ENCODE peak calls at places on chromosomes 6 and 20, in four cellular contexts. One of them, this sample, is unnamed.

GRCh38 chr20:9359561-9360308 is 154.7 kb upstream of the LAMP5 start:
- DNase-seq in activated CD4-positive, alpha-beta T cell treated with anti-CD3 and anti-CD28 coated beads, Interleukin-2, amount 50 U/mL, for 4 hours: no peak
- DNase-seq in fibroblast of pulmonary artery: peak; percentile 82
- DNase-seq in HT1080: peak; percentile 60
- DNase-seq in this sample: no peak

GRCh38 chr20:1946442-1946761 is 47.5 kb downstream of the PDYN start:
- DNase-seq in activated CD4-positive, alpha-beta T cell treated with anti-CD3 and anti-CD28 coated beads, Interleukin-2, amount 50 U/mL, for 4 hours: no peak
- DNase-seq in HT1080: no peak
- DNase-seq in fibroblast of pulmonary artery: no peak
- DNase-seq in this sample: no peak

GRCh38 chr6:28995093-28995650 is 9.9 kb downstream of the ZNF311 start:
- DNase-seq in activated CD4-positive, alpha-beta T cell treated with anti-CD3 and anti-CD28 coated beads, Interleukin-2, amount 50 U/mL, for 4 hours: no peak
- DNase-seq in HT1080: no peak
- DNase-seq in fibroblast of pulmonary artery: no peak
- DNase-seq in this sample: no peak

GRCh38 chr6:29675561-29675960 is 5.4 kb downstream of the ZFP57 start:
- DNase-seq in activated CD4-positive, alpha-beta T cell treated with anti-CD3 and anti-CD28 coated beads, Interleukin-2, amount 50 U/mL, for 4 hours: no peak
- DNase-seq in fibroblast of pulmonary artery: no peak
- DNase-seq in HT1080: no peak
- DNase-seq in this sample: no peak

GRCh38 chr6:31652925-31653724 is 664 bp upstream of the BAG6 start:
- DNase-seq in HT1080: peak; percentile 92
- DNase-seq in activated CD4-positive, alpha-beta T cell treated with anti-CD3 and anti-CD28 coated beads, Interleukin-2, amount 50 U/mL, for 4 hours: peak; percentile 84
- DNase-seq in fibroblast of pulmonary artery: no peak
- DNase-seq in this sample: peak; percentile 77

GRCh38 chr6:111691345-111692225 is 85.9 kb upstream of the TRAF3IP2 start:
- DNase-seq in activated CD4-positive, alpha-beta T cell treated with anti-CD3 and anti-CD28 coated beads, Interleukin-2, amount 50 U/mL, for 4 hours: no peak
- DNase-seq in fibroblast of pulmonary artery: peak; percentile 44
- DNase-seq in HT1080: no peak
- DNase-seq in this sample: no peak

GRCh38 chr6:88008821-88009220 is 38.8 kb upstream of the SPACA1 start:
- DNase-seq in HT1080: peak; percentile 63
- DNase-seq in activated CD4-positive, alpha-beta T cell treated with anti-CD3 and anti-CD28 coated beads, Interleukin-2, amount 50 U/mL, for 4 hours: no peak
- DNase-seq in fibroblast of pulmonary artery: no peak
- DNase-seq in this sample: no peak

GRCh38 chr20:57939499-57939898 is 229.7 kb upstream of the PMEPA1 start:
- DNase-seq in fibroblast of pulmonary artery: no peak
- DNase-seq in activated CD4-positive, alpha-beta T cell treated with anti-CD3 and anti-CD28 coated beads, Interleukin-2, amount 50 U/mL, for 4 hours: no peak
- DNase-seq in HT1080: no peak
- DNase-seq in this sample: no peak

GRCh38 chr20:33233129-33233774 is 2.5 kb upstream of the BPIFA1 start:
- DNase-seq in fibroblast of pulmonary artery: no peak
- DNase-seq in activated CD4-positive, alpha-beta T cell treated with anti-CD3 and anti-CD28 coated beads, Interleukin-2, amount 50 U/mL, for 4 hours: no peak
- DNase-seq in HT1080: no peak
- DNase-seq in this sample: no peak

This sample was measured in activated T-helper 9 cell treated with anti-CD3 and anti-CD28 coated beads, Interleukin-2, amount 50 U/mL, for 16 hours.